ENCODE peak calls at places on chromosomes 5 and 9, in eight cellular contexts. F is GM23338, R is HepG2, G is prostate gland, Y is spleen, O is sigmoid colon, Z is HCT116, Q is esophagus muscularis mucosa. S is an unnamed sample.

GRCh38 chr5:29744618-29745017 is 1448.9 kb upstream of the CDH6 start:
- DNase-seq in F (no peak), R (no peak), G (no peak), Y (no peak), O (no peak), Z (no peak), Q (no peak), S (no peak)

GRCh38 chr5:113204525-113205161 is 228.0 kb downstream of the DCP2 start:
- DNase-seq in F (no peak), R (peak; percentile 45), G (peak; percentile 87), Y (no peak), O (peak; percentile 76), Z (no peak), Q (no peak), S (peak; percentile 87)

GRCh38 chr9:130209422-130209821 is 37.2 kb downstream of the NCS1 start:
- DNase-seq in F (no peak), R (no peak), G (no peak), Y (no peak), O (no peak), Z (no peak), Q (no peak), S (no peak)

GRCh38 chr5:170076211-170076610 is 29.5 kb upstream of the FOXI1 start:
- DNase-seq in F (no peak), R (no peak), G (no peak), Y (no peak), O (no peak), Z (no peak), Q (no peak), S (peak; percentile 0)

GRCh38 chr5:18745988-18746615 is 1111.8 kb downstream of the TAF11L14 start:
- DNase-seq in F (no peak), R (peak; percentile 45), G (no peak), Y (peak; percentile 72), O (no peak), Z (no peak), Q (peak; percentile 88), S (no peak)

GRCh38 chr9:4435197-4435596 is 55.1 kb upstream of the SLC1A1 start:
- DNase-seq in F (peak; percentile 41), R (no peak), G (no peak), Y (no peak), O (no peak), Z (no peak), Q (no peak), S (no peak)

GRCh38 chr5:167759411-167759821 is 532.0 kb upstream of the WWC1 start:
- DNase-seq in F (no peak), R (no peak), G (no peak), Y (no peak), O (no peak), Z (no peak), Q (no peak), S (no peak)

GRCh38 chr5:120913396-120913795 is 449.3 kb downstream of the PRR16 start:
- DNase-seq in F (no peak), R (no peak), G (no peak), Y (no peak), O (no peak), Z (no peak), Q (no peak), S (no peak)

GRCh38 chr9:125541840-125542243 is 165.2 kb downstream of the MAPKAP1 start:
- DNase-seq in F (no peak), R (no peak), G (no peak), Y (no peak), O (no peak), Z (no peak), Q (no peak), S (no peak)

GRCh38 chr9:134525841-134526797 is 115.5 kb upstream of the COL5A1 start:
- DNase-seq in F (no peak), R (no peak), G (no peak), Y (no peak), O (no peak), Z (no peak), Q (no peak), S (peak; percentile 83)

GRCh38 chr9:107260437-107261081 is 22.5 kb upstream of the RAD23B start:
- DNase-seq in F (peak; percentile 25), R (peak; percentile 54), G (no peak), Y (no peak), O (no peak), Z (no peak), Q (no peak), S (no peak)

GRCh38 chr5:65481635-65482271 is at the start of gene ADAMTS6:
- DNase-seq in F (peak; percentile 91), R (peak; percentile 70), G (peak; percentile 88), Y (peak; percentile 90), O (peak; percentile 98), Z (peak; percentile 43), Q (peak; percentile 94), S (peak; percentile 94)

GRCh38 chr5:54457094-54457531 is 1.6 kb downstream of the HSPB3 start:
- DNase-seq in F (peak; percentile 19), R (peak; percentile 6), G (no peak), Y (no peak), O (no peak), Z (no peak), Q (no peak), S (no peak)

GRCh38 chr9:7115606-7116005 is 357.8 kb downstream of the KDM4C start:
- DNase-seq in F (no peak), R (no peak), G (no peak), Y (no peak), O (no peak), Z (no peak), Q (no peak), S (no peak)

GRCh38 chr5:95861858-95862561 is 39.5 kb upstream of the GLRX start:
- DNase-seq in F (no peak), R (no peak), G (no peak), Y (no peak), O (no peak), Z (no peak), Q (no peak), S (no peak)

GRCh38 chr5:178122346-178122745 is 8.5 kb upstream of the RMND5B start:
- DNase-seq in F (no peak), R (no peak), G (no peak), Y (no peak), O (no peak), Z (no peak), Q (no peak), S (no peak)

GRCh38 chr5:178123094-178123986 is 7.5 kb upstream of the RMND5B start:
- DNase-seq in F (no peak), R (no peak), G (peak; percentile 66), Y (no peak), O (no peak), Z (no peak), Q (no peak), S (no peak)

GRCh38 chr5:178126556-178126955 is 4.3 kb upstream of the RMND5B start:
- DNase-seq in F (peak; percentile 99), R (no peak), G (no peak), Y (no peak), O (no peak), Z (no peak), Q (no peak), S (no peak)

GRCh38 chr5:178123987-178124925 is 6.6 kb upstream of the RMND5B start:
- DNase-seq in F (peak; percentile 46), R (no peak), G (peak; percentile 73), Y (no peak), O (no peak), Z (no peak), Q (no peak), S (no peak)

DNA sequence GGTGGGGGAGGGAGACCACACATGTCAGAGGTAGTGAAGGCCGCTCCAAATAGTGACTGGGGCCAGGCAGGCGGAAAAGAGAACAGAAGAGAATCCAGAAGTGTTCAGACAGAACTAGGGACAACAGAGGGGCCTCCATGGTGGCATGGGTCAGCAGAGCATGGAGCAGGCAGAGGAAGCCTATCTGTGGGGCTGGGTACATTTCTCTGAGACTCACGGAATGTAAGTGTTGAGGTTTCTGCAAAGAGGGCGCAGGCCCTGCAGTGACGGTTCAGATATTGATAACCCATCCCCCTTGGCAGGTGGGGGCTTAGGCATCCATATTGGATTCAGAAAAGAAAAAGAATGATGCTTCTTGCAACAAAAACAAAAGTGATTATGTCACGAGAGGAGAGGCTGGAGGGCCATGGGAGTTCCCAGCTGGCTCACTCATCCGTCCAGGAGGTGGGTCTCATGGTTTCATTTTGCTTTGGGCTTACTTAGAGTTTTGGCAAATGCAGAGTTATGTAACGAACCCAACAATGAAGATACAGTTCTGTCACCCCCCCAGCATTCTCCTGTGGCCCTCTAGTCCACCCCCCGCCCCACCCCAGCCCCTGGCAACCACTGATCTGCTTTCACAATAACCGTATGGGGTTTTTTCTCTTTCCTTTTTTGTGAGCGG is 5.4 kb upstream of the RMND5B start:
- DNase-seq in F (peak; percentile 37), R (no peak), G (no peak), Y (no peak), O (no peak), Z (no peak), Q (no peak), S (no peak)
- TF ChIP-seq POLR2AphosphoS5 in F (no peak), R (no peak), G (no peak), Y (no peak), O (no peak), Z (no peak), Q (no peak), S (no peak)

GRCh38 chr9:121849554-121849953 is 198.1 kb downstream of the DAB2IP start:
- DNase-seq in F (no peak), R (no peak), G (no peak), Y (no peak), O (no peak), Z (no peak), Q (no peak), S (no peak)
- H3K4me1 ChIP-seq in F (no peaks in the 10 kb centered on the region), R (no peaks in the 10 kb centered on the region), G (no peaks in the 10 kb centered on the region), Y (no peaks in the 10 kb centered on the region), O (no peaks in the 10 kb centered on the region), Z (no peaks in the 10 kb centered on the region), Q (no peaks in the 10 kb centered on the region), S (peaks cover 7% of the 10 kb centered on the region)

GRCh38 chr5:2007906-2008437 is 125.2 kb upstream of the IRX4 start:
- DNase-seq in F (peak; percentile 33), R (no peak), G (peak; percentile 63), Y (no peak), O (peak; percentile 87), Z (no peak), Q (peak; percentile 89), S (peak; percentile 78)
- TF ChIP-seq POLR2AphosphoS5 in F (no peak), R (no peak), G (peak; percentile 34), Y (no peak), O (peak; percentile 17), Z (no peak), Q (no peak), S (no peak)

DNA sequence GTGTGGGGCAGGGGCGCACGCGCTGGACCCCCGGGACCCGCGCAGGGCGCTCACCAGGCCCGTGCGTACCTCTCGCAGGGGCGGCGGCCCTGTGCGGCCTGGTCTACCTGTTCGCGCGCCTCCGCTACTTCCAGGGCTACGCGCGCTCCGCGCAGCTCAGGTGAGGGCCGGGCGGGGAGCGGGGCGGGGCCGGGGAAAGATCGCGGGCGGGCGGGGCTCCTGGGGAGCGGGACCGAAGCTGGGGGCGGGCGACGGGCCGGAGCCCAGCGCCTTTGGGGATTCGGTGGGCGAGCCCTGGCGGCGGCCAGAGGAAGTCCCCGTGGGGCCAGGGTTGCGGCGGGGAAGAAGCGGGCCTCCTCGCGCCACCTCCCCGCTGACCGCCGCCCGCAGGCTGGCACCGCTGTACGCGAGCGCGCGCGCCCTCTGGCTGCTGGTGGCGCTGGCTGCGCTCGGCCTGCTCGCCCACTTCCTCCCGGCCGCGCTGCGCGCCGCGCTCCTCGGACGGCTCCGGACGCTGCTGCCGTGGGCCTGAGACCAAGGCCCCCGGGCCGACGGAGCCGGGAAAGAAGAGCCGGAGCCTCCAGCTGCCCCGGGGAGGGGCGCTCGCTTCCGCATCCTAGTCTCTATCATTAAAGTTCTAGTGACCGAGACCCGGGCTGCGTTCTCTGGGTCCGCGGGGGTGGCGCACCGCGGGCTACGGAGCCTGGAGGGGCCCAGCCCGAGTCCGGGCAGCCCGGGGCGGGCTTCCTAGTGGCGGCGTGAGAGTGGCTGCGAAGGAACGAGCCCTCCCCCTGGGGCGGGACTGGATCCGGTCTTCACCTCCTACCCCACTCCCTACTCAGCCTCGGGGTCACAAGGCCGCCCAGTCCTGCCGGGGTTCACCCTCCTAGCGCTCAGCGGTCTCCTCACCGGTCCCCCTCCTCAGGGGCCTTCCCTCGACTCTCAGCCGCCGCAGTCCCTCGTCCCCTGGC is 2.4 kb downstream of the LTC4S start:
- DNase-seq in F (peak; percentile 90), R (peak; percentile 63), G (peak; percentile 81), Y (peak; percentile 98), O (peak; percentile 87), Z (no peak), Q (no peak), S (peak; percentile 88)
- H3K4me1 ChIP-seq in F (peaks cover 11% of the 10 kb centered on the region), R (peaks cover 39% of the 10 kb centered on the region), G (peaks cover 12% of the 10 kb centered on the region), Y (peaks cover 34% of the 10 kb centered on the region), O (peaks cover 33% of the 10 kb centered on the region), Z (peaks cover 22% of the 10 kb centered on the region), Q (peaks cover 57% of the 10 kb centered on the region), S (peaks cover 57% of the 10 kb centered on the region)

S was measured in suprapubic skin.